ENCODE peak calls at places on chromosomes 3 and 15, in six cellular contexts. One of them, this sample, is unnamed.

GRCh38 chr3:64884574-64884973 is 196.8 kb upstream of the ADAMTS9 start:
- DNase-seq in kidney tubule cell: no peak
- DNase-seq in PC-3: no peak
- DNase-seq in mucosa of gallbladder: no peak
- DNase-seq in left cardiac atrium: no peak
- DNase-seq in fibroblast of lung: no peak
- DNase-seq in this sample: no peak

GRCh38 chr15:41950127-41950483 is 22.3 kb downstream of the EHD4 start:
- DNase-seq in mucosa of gallbladder: no peak
- DNase-seq in kidney tubule cell: no peak
- DNase-seq in PC-3: no peak
- DNase-seq in left cardiac atrium: no peak
- DNase-seq in fibroblast of lung: no peak
- DNase-seq in this sample: no peak

GRCh38 chr3:186967686-186968085 is 37.4 kb downstream of the ST6GAL1 start:
- DNase-seq in left cardiac atrium: no peak
- DNase-seq in mucosa of gallbladder: no peak
- DNase-seq in kidney tubule cell: no peak
- DNase-seq in PC-3: no peak
- DNase-seq in fibroblast of lung: peak; percentile 48
- DNase-seq in this sample: no peak

GRCh38 chr3:168248383-168249047 is 152.8 kb upstream of the GOLIM4 start:
- DNase-seq in kidney tubule cell: peak; percentile 43
- DNase-seq in PC-3: peak; percentile 65
- DNase-seq in mucosa of gallbladder: peak; percentile 10
- DNase-seq in left cardiac atrium: peak; percentile 31
- DNase-seq in fibroblast of lung: peak; percentile 70
- DNase-seq in this sample: no peak

GRCh38 chr3:42637001-42637400 is 16.5 kb upstream of the ZBTB47 start:
- DNase-seq in left cardiac atrium: no peak
- DNase-seq in PC-3: no peak
- DNase-seq in mucosa of gallbladder: no peak
- DNase-seq in fibroblast of lung: no peak
- DNase-seq in kidney tubule cell: no peak
- DNase-seq in this sample: no peak

GRCh38 chr3:172355836-172356235 is 92.4 kb downstream of the GHSR start:
- DNase-seq in mucosa of gallbladder: no peak
- DNase-seq in fibroblast of lung: peak; percentile 93
- DNase-seq in left cardiac atrium: no peak
- DNase-seq in kidney tubule cell: peak; percentile 73
- DNase-seq in PC-3: peak; percentile 88
- DNase-seq in this sample: no peak

GRCh38 chr3:12663311-12663935 is 494 bp downstream of the RAF1 start:
- DNase-seq in PC-3: peak; percentile 56
- DNase-seq in kidney tubule cell: peak; percentile 48
- DNase-seq in fibroblast of lung: peak; percentile 57
- DNase-seq in left cardiac atrium: peak; percentile 58
- DNase-seq in mucosa of gallbladder: peak; percentile 35
- DNase-seq in this sample: no peak

GRCh38 chr3:40211579-40211978 is 97.9 kb upstream of the EIF1B start:
- DNase-seq in fibroblast of lung: peak; percentile 11
- DNase-seq in kidney tubule cell: peak; percentile 52
- DNase-seq in mucosa of gallbladder: no peak
- DNase-seq in left cardiac atrium: no peak
- DNase-seq in PC-3: peak; percentile 56
- DNase-seq in this sample: no peak

GRCh38 chr3:177753498-177754155 is 556.3 kb upstream of the TBL1XR1 start:
- DNase-seq in left cardiac atrium: peak; percentile 63
- DNase-seq in kidney tubule cell: peak; percentile 39
- DNase-seq in fibroblast of lung: peak; percentile 48
- DNase-seq in mucosa of gallbladder: peak; percentile 29
- DNase-seq in PC-3: peak; percentile 81
- DNase-seq in this sample: no peak

GRCh38 chr3:33482126-33482525 is 41.9 kb upstream of the UBP1 start:
- DNase-seq in kidney tubule cell: no peak
- DNase-seq in PC-3: no peak
- DNase-seq in fibroblast of lung: peak; percentile 18
- DNase-seq in left cardiac atrium: no peak
- DNase-seq in mucosa of gallbladder: no peak
- DNase-seq in this sample: no peak

GRCh38 chr15:26872206-26872605 is 5.3 kb downstream of the GABRA5 start:
- DNase-seq in PC-3: no peak
- DNase-seq in fibroblast of lung: no peak
- DNase-seq in mucosa of gallbladder: no peak
- DNase-seq in kidney tubule cell: no peak
- DNase-seq in left cardiac atrium: no peak
- DNase-seq in this sample: no peak

This sample was measured in Karpas-422.